ENCODE peak calls at places on chromosomes 3 and 15, in nine cellular contexts. One of them, this sample, is unnamed.

GRCh38 chr15:40192942-40193341 is 32.1 kb downstream of the BUB1B start:
- DNase-seq in stomach: no peak
- DNase-seq in sigmoid colon: no peak
- DNase-seq in A549: no peak
- DNase-seq in heart left ventricle: no peak
- DNase-seq in HCT116: no peak
- DNase-seq in K562: no peak
- DNase-seq in esophagus squamous epithelium: no peak
- DNase-seq in upper lobe of left lung: no peak
- DNase-seq in this sample: no peak

GRCh38 chr3:133857767-133858166 is 37.9 kb downstream of the RAB6B start:
- DNase-seq in stomach: no peak
- DNase-seq in sigmoid colon: no peak
- DNase-seq in A549: no peak
- DNase-seq in heart left ventricle: no peak
- DNase-seq in HCT116: no peak
- DNase-seq in K562: no peak
- DNase-seq in esophagus squamous epithelium: no peak
- DNase-seq in upper lobe of left lung: no peak
- DNase-seq in this sample: no peak

GRCh38 chr3:146125946-146126345 is 35.0 kb downstream of the PLOD2 start:
- DNase-seq in stomach: no peak
- DNase-seq in sigmoid colon: no peak
- DNase-seq in A549: peak
- DNase-seq in heart left ventricle: no peak
- DNase-seq in HCT116: no peak
- DNase-seq in K562: no peak
- DNase-seq in esophagus squamous epithelium: no peak
- DNase-seq in upper lobe of left lung: no peak
- DNase-seq in this sample: no peak

GRCh38 chr3:81692766-81693165 is 68.7 kb downstream of the GBE1 start:
- DNase-seq in stomach: no peak
- DNase-seq in sigmoid colon: no peak
- DNase-seq in A549: no peak
- DNase-seq in heart left ventricle: no peak
- DNase-seq in HCT116: no peak
- DNase-seq in K562: no peak
- DNase-seq in esophagus squamous epithelium: no peak
- DNase-seq in upper lobe of left lung: no peak
- DNase-seq in this sample: no peak

GRCh38 chr3:111332488-111333095 is 209.4 kb upstream of the CD96 start:
- DNase-seq in stomach: no peak
- DNase-seq in sigmoid colon: no peak
- DNase-seq in A549: no peak
- DNase-seq in heart left ventricle: no peak
- DNase-seq in HCT116: no peak
- DNase-seq in K562: no peak
- DNase-seq in esophagus squamous epithelium: no peak
- DNase-seq in upper lobe of left lung: no peak
- DNase-seq in this sample: no peak

GRCh38 chr3:66819993-66820501 is 178.1 kb upstream of the KBTBD8 start:
- DNase-seq in stomach: no peak
- DNase-seq in sigmoid colon: no peak
- DNase-seq in A549: no peak
- DNase-seq in heart left ventricle: no peak
- DNase-seq in HCT116: no peak
- DNase-seq in K562: no peak
- DNase-seq in esophagus squamous epithelium: no peak
- DNase-seq in upper lobe of left lung: no peak
- DNase-seq in this sample: no peak

GRCh38 chr3:81955908-81956307 is 194.5 kb upstream of the GBE1 start:
- DNase-seq in stomach: no peak
- DNase-seq in sigmoid colon: no peak
- DNase-seq in A549: no peak
- DNase-seq in heart left ventricle: no peak
- DNase-seq in HCT116: no peak
- DNase-seq in K562: no peak
- DNase-seq in esophagus squamous epithelium: no peak
- DNase-seq in upper lobe of left lung: no peak
- DNase-seq in this sample: no peak

GRCh38 chr3:57682284-57682683 is 10.6 kb downstream of the DENND6A start:
- DNase-seq in stomach: no peak
- DNase-seq in sigmoid colon: no peak
- DNase-seq in A549: no peak
- DNase-seq in heart left ventricle: no peak
- DNase-seq in HCT116: no peak
- DNase-seq in K562: no peak
- DNase-seq in esophagus squamous epithelium: no peak
- DNase-seq in upper lobe of left lung: no peak
- DNase-seq in this sample: no peak

GRCh38 chr15:47737424-47737823 is 20.1 kb downstream of the SEMA6D start:
- DNase-seq in stomach: no peak
- DNase-seq in sigmoid colon: no peak
- DNase-seq in A549: no peak
- DNase-seq in heart left ventricle: no peak
- DNase-seq in HCT116: no peak
- DNase-seq in K562: no peak
- DNase-seq in esophagus squamous epithelium: no peak
- DNase-seq in upper lobe of left lung: no peak
- DNase-seq in this sample: no peak

GRCh38 chr3:87792532-87793321 is 266.1 kb downstream of the CGGBP1 start:
- DNase-seq in stomach: no peak
- DNase-seq in sigmoid colon: no peak
- DNase-seq in A549: peak
- DNase-seq in heart left ventricle: no peak
- DNase-seq in HCT116: no peak
- DNase-seq in K562: peak
- DNase-seq in esophagus squamous epithelium: no peak
- DNase-seq in upper lobe of left lung: peak
- DNase-seq in this sample: no peak

GRCh38 chr3:43061101-43061895 is 44.6 kb downstream of the POMGNT2 start:
- DNase-seq in stomach: no peak
- DNase-seq in sigmoid colon: no peak
- DNase-seq in A549: no peak
- DNase-seq in heart left ventricle: no peak
- DNase-seq in HCT116: no peak
- DNase-seq in K562: no peak
- DNase-seq in esophagus squamous epithelium: no peak
- DNase-seq in upper lobe of left lung: no peak
- DNase-seq in this sample: no peak

GRCh38 chr15:43518073-43518761 is 809 bp downstream of the MAP1A start:
- DNase-seq in stomach: no peak
- DNase-seq in sigmoid colon: no peak
- DNase-seq in A549: no peak
- DNase-seq in heart left ventricle: peak
- DNase-seq in HCT116: no peak
- DNase-seq in K562: peak
- DNase-seq in esophagus squamous epithelium: no peak
- DNase-seq in upper lobe of left lung: no peak
- DNase-seq in this sample: no peak

DNA sequence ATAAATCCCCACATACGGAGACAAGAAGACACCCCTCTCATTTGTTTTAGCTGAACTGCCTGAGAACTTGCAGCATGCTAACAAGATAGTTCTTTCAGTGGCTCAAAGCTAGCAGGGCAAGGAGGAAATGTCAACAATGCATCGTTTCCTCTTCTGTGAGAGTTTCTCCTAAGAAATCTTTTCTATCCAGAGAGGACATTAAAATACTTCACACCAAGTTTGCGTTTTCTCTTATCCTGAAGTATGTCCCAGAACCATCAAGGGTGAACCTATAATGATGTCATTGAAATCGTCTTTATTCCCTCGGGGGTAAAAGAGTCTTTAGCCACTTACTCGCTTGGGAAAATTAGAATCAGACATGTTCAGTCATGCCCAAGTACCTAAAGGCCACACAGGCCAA is 541.7 kb upstream of the MDFIC2 start:
- DNase-seq in stomach: no peak
- DNase-seq in sigmoid colon: no peak
- DNase-seq in A549: no peak
- DNase-seq in heart left ventricle: no peak
- DNase-seq in HCT116: no peak
- DNase-seq in K562: no peak
- DNase-seq in esophagus squamous epithelium: no peak
- DNase-seq in upper lobe of left lung: no peak
- DNase-seq in this sample: no peak
- TF ChIP-seq CTCF in stomach: no peak
- TF ChIP-seq CTCF in sigmoid colon: no peak
- TF ChIP-seq CTCF in A549: no peak
- TF ChIP-seq CTCF in heart left ventricle: no peak
- TF ChIP-seq CTCF in HCT116: no peak
- TF ChIP-seq CTCF in K562: no peak
- TF ChIP-seq CTCF in esophagus squamous epithelium: no peak
- TF ChIP-seq CTCF in upper lobe of left lung: no peak
- TF ChIP-seq CTCF in this sample: no peak

GRCh38 chr3:161104561-161105551 is at the start of gene B3GALNT1:
- DNase-seq in stomach: peak
- DNase-seq in sigmoid colon: peak
- DNase-seq in A549: peak
- DNase-seq in heart left ventricle: peak
- DNase-seq in HCT116: no peak
- DNase-seq in K562: peak
- DNase-seq in esophagus squamous epithelium: no peak
- DNase-seq in upper lobe of left lung: peak
- DNase-seq in this sample: no peak
- TF ChIP-seq POLR2A in stomach: no peak
- TF ChIP-seq POLR2A in sigmoid colon: no peak
- TF ChIP-seq POLR2A in A549: no peak
- TF ChIP-seq POLR2A in heart left ventricle: peak
- TF ChIP-seq POLR2A in HCT116: no peak
- TF ChIP-seq POLR2A in K562: no peak
- TF ChIP-seq POLR2A in esophagus squamous epithelium: no peak
- TF ChIP-seq POLR2A in upper lobe of left lung: no peak
- TF ChIP-seq POLR2A in this sample: no peak

DNA sequence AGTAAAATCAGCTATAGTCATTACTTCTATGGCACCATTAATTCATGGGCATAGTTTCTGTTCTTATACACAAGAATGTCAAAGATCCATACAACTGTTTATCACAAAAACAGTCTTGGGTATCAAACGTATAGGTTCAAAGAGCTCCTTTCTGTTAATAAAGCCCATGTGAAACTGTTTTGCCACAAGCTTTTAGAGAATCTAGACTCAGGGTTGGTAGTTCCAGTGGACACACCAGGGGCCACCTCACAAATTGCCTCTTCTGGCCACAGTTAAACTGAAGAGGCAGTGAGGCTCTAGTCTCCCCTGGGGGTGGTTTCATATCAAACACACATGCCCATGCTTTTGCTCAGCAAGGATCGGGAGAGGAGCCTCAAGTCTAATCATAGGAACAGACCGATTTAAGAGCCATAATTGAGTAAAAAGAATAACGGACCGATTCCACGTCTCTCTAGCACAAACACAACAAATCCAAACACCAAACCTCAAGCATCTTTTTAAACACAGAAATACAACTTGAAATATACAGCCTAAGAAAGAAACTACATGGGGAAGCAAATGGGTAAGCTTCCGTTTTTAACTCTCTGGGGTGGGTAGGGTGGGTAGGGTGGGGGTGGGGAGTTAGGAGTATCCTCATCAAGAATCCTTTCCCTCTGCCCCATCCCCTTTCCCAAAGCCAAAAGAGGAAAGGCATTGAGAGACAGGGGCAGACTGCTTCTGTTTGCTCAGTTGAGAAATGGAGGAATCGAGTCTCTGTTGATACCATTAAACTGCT is 443.3 kb downstream of the MAGI1 start:
- DNase-seq in stomach: no peak
- DNase-seq in sigmoid colon: no peak
- DNase-seq in A549: no peak
- DNase-seq in heart left ventricle: no peak
- DNase-seq in HCT116: no peak
- DNase-seq in K562: no peak
- DNase-seq in esophagus squamous epithelium: no peak
- DNase-seq in upper lobe of left lung: no peak
- DNase-seq in this sample: no peak
- H3K4me3 ChIP-seq in stomach: no peak
- H3K4me3 ChIP-seq in sigmoid colon: no peak
- H3K4me3 ChIP-seq in A549: no peak
- H3K4me3 ChIP-seq in heart left ventricle: no peak
- H3K4me3 ChIP-seq in HCT116: no peak
- H3K4me3 ChIP-seq in K562: peak
- H3K4me3 ChIP-seq in esophagus squamous epithelium: no peak
- H3K4me3 ChIP-seq in upper lobe of left lung: no peak
- H3K4me3 ChIP-seq in this sample: no peak

GRCh38 chr3:53198996-53199395 is 38.0 kb downstream of the PRKCD start:
- DNase-seq in stomach: no peak
- DNase-seq in sigmoid colon: no peak
- DNase-seq in A549: no peak
- DNase-seq in heart left ventricle: no peak
- DNase-seq in HCT116: no peak
- DNase-seq in K562: no peak
- DNase-seq in esophagus squamous epithelium: no peak
- DNase-seq in upper lobe of left lung: peak
- DNase-seq in this sample: no peak

GRCh38 chr3:53201190-53201504 is 40.1 kb downstream of the PRKCD start:
- DNase-seq in stomach: no peak
- DNase-seq in sigmoid colon: no peak
- DNase-seq in A549: no peak
- DNase-seq in heart left ventricle: no peak
- DNase-seq in HCT116: no peak
- DNase-seq in K562: no peak
- DNase-seq in esophagus squamous epithelium: no peak
- DNase-seq in upper lobe of left lung: no peak
- DNase-seq in this sample: no peak

GRCh38 chr3:53200501-53201189 is 39.6 kb downstream of the PRKCD start:
- DNase-seq in stomach: no peak
- DNase-seq in sigmoid colon: no peak
- DNase-seq in A549: no peak
- DNase-seq in heart left ventricle: no peak
- DNase-seq in HCT116: no peak
- DNase-seq in K562: no peak
- DNase-seq in esophagus squamous epithelium: no peak
- DNase-seq in upper lobe of left lung: no peak
- DNase-seq in this sample: no peak

GRCh38 chr3:53198256-53198977 is 37.4 kb downstream of the PRKCD start:
- DNase-seq in stomach: no peak
- DNase-seq in sigmoid colon: no peak
- DNase-seq in A549: no peak
- DNase-seq in heart left ventricle: no peak
- DNase-seq in HCT116: no peak
- DNase-seq in K562: no peak
- DNase-seq in esophagus squamous epithelium: no peak
- DNase-seq in upper lobe of left lung: no peak
- DNase-seq in this sample: no peak

GRCh38 chr3:53199834-53200233 is 38.8 kb downstream of the PRKCD start:
- DNase-seq in stomach: no peak
- DNase-seq in sigmoid colon: no peak
- DNase-seq in A549: no peak
- DNase-seq in heart left ventricle: no peak
- DNase-seq in HCT116: no peak
- DNase-seq in K562: no peak
- DNase-seq in esophagus squamous epithelium: no peak
- DNase-seq in upper lobe of left lung: no peak
- DNase-seq in this sample: no peak
- TF ChIP-seq CTCF in stomach: no peak
- TF ChIP-seq CTCF in sigmoid colon: no peak
- TF ChIP-seq CTCF in A549: no peak
- TF ChIP-seq CTCF in heart left ventricle: no peak
- TF ChIP-seq CTCF in HCT116: peak
- TF ChIP-seq CTCF in K562: no peak
- TF ChIP-seq CTCF in esophagus squamous epithelium: peak
- TF ChIP-seq CTCF in upper lobe of left lung: no peak
- TF ChIP-seq CTCF in this sample: no peak

GRCh38 chr3:46504780-46505179 is 7.0 kb downstream of the RTP3 start:
- DNase-seq in stomach: no peak
- DNase-seq in sigmoid colon: no peak
- DNase-seq in A549: no peak
- DNase-seq in heart left ventricle: no peak
- DNase-seq in HCT116: no peak
- DNase-seq in K562: peak
- DNase-seq in esophagus squamous epithelium: no peak
- DNase-seq in upper lobe of left lung: no peak
- DNase-seq in this sample: peak
- TF ChIP-seq POLR2A in stomach: no peak
- TF ChIP-seq POLR2A in sigmoid colon: no peak
- TF ChIP-seq POLR2A in A549: no peak
- TF ChIP-seq POLR2A in heart left ventricle: no peak
- TF ChIP-seq POLR2A in HCT116: no peak
- TF ChIP-seq POLR2A in K562: no peak
- TF ChIP-seq POLR2A in esophagus squamous epithelium: no peak
- TF ChIP-seq POLR2A in upper lobe of left lung: no peak
- TF ChIP-seq POLR2A in this sample: no peak

This sample was measured in lower leg skin.